ENCODE peak calls at places on chromosomes 5 and 9, in nine cellular contexts. S is Caco-2; V is stimulated activated CD8-positive, alpha-beta memory T cell treated with anti-CD3 and anti-CD28 coated beads, Interleukin-7, amount 100 ng/mL, for 24 hours; J is lung microvascular endothelial cell; K is A172; Y is stimulated activated naive CD4-positive, alpha-beta T cell treated with Interleukin-2 at 50 U/mL for 16 hours; H is NCI-H1436; M is GM12891; R is stimulated activated CD4-positive, alpha-beta T cell treated with anti-CD3 and anti-CD28 coated beads, Interleukin-1b, Interleukin-23, amount 100 ng/mL, for 24 hours. A is an unnamed sample.

GRCh38 chr9:89878687-89879086 is 273.9 kb downstream of the GADD45G start:
- DNase-seq in S (no peak), V (no peak), J (peak), K (no peak), Y (no peak), H (peak), M (no peak), R (no peak), A (no peak)

GRCh38 chr9:129310666-129311350 is 132.7 kb upstream of the IER5L start:
- DNase-seq in S (no peak), V (no peak), J (no peak), K (no peak), Y (no peak), H (no peak), M (no peak), R (no peak), A (no peak)

GRCh38 chr9:129109504-129109903 is 1.1 kb downstream of the CRAT start:
- DNase-seq in S (peak), V (no peak), J (no peak), K (no peak), Y (no peak), H (no peak), M (no peak), R (no peak), A (no peak)

GRCh38 chr5:616342-617039 is 4.4 kb downstream of the CEP72 start:
- DNase-seq in S (no peak), V (no peak), J (no peak), K (no peak), Y (no peak), H (no peak), M (no peak), R (no peak), A (no peak)

GRCh38 chr5:91378683-91379601 is 4.2 kb downstream of the ARRDC3 start:
- DNase-seq in S (no peak), V (no peak), J (no peak), K (peak), Y (no peak), H (no peak), M (no peak), R (no peak), A (no peak)

GRCh38 chr9:87888501-87888900 is 5.8 kb downstream of the SPATA31E1 start:
- DNase-seq in S (no peak), V (no peak), J (no peak), K (no peak), Y (no peak), H (no peak), M (no peak), R (no peak), A (no peak)

GRCh38 chr9:13267743-13268142 is 11.7 kb downstream of the MPDZ start:
- DNase-seq in S (no peak), V (no peak), J (peak), K (peak), Y (no peak), H (no peak), M (no peak), R (no peak), A (no peak)

GRCh38 chr5:112921833-112922817 is at the start of gene REEP5:
- DNase-seq in S (peak), V (peak), J (peak), K (peak), Y (peak), H (peak), M (peak), R (peak), A (no peak)

GRCh38 chr5:7494446-7495132 is 98.7 kb downstream of the ADCY2 start:
- DNase-seq in S (no peak), V (no peak), J (no peak), K (no peak), Y (no peak), H (no peak), M (no peak), R (no peak), A (no peak)

GRCh38 chr9:87950765-87951488 is 23.4 kb downstream of the CDK20 start:
- DNase-seq in S (peak), V (no peak), J (peak), K (peak), Y (no peak), H (no peak), M (no peak), R (no peak), A (no peak)

GRCh38 chr9:131575121-131575640 is 29.9 kb downstream of the PRRT1B start:
- DNase-seq in S (no peak), V (no peak), J (no peak), K (no peak), Y (no peak), H (no peak), M (no peak), R (no peak), A (no peak)

GRCh38 chr5:151601376-151601775 is 10.2 kb upstream of the FAT2 start:
- DNase-seq in S (no peak), V (no peak), J (no peak), K (no peak), Y (no peak), H (no peak), M (no peak), R (no peak), A (no peak)

GRCh38 chr9:2603621-2604020 is 18.0 kb upstream of the VLDLR start:
- DNase-seq in S (no peak), V (no peak), J (no peak), K (no peak), Y (no peak), H (no peak), M (no peak), R (no peak), A (no peak)

GRCh38 chr9:135544981-135545635 is 818 bp upstream of the OBP2A start:
- DNase-seq in S (no peak), V (no peak), J (no peak), K (no peak), Y (no peak), H (no peak), M (no peak), R (no peak), A (no peak)

GRCh38 chr5:74434124-74434899 is 206.2 kb downstream of the ENC1 start:
- DNase-seq in S (no peak), V (no peak), J (no peak), K (no peak), Y (no peak), H (no peak), M (no peak), R (no peak), A (no peak)

GRCh38 chr5:38045446-38045845 is 205.6 kb upstream of the GDNF start:
- DNase-seq in S (no peak), V (no peak), J (no peak), K (no peak), Y (no peak), H (no peak), M (no peak), R (no peak), A (no peak)

GRCh38 chr9:108759835-108760234 is 96.0 kb downstream of the ACTL7B start:
- DNase-seq in S (no peak), V (no peak), J (no peak), K (no peak), Y (no peak), H (no peak), M (no peak), R (no peak), A (no peak)

GRCh38 chr5:179606910-179607448 is 16.5 kb downstream of the HNRNPH1 start:
- DNase-seq in S (no peak), V (no peak), J (no peak), K (no peak), Y (no peak), H (no peak), M (no peak), R (no peak), A (no peak)

GRCh38 chr9:123377211-123377971 is 21.4 kb downstream of the CRB2 start:
- DNase-seq in S (no peak), V (no peak), J (no peak), K (no peak), Y (no peak), H (no peak), M (no peak), R (no peak), A (no peak)

GRCh38 chr5:151585970-151586369 is 5.2 kb downstream of the FAT2 start:
- DNase-seq in S (no peak), V (no peak), J (peak), K (no peak), Y (no peak), H (no peak), M (no peak), R (no peak), A (no peak)

GRCh38 chr9:18126776-18127175 is 347.2 kb upstream of the ADAMTSL1 start:
- DNase-seq in S (no peak), V (no peak), J (no peak), K (no peak), Y (no peak), H (no peak), M (no peak), R (no peak), A (no peak)

GRCh38 chr5:127666043-127666716 is 17.3 kb downstream of the CTXN3 start:
- DNase-seq in S (no peak), V (no peak), J (no peak), K (no peak), Y (no peak), H (no peak), M (no peak), R (no peak), A (no peak)

GRCh38 chr5:123700624-123701023 is 188.6 kb downstream of the CSNK1G3 start:
- DNase-seq in S (peak), V (no peak), J (peak), K (peak), Y (no peak), H (no peak), M (no peak), R (no peak), A (no peak)

GRCh38 chr5:3218916-3219650 is 376.5 kb upstream of the IRX1 start:
- DNase-seq in S (no peak), V (no peak), J (no peak), K (no peak), Y (no peak), H (no peak), M (no peak), R (no peak), A (no peak)

GRCh38 chr5:146165469-146165868 is 17.0 kb downstream of the LARS1 start:
- DNase-seq in S (no peak), V (no peak), J (no peak), K (no peak), Y (no peak), H (no peak), M (no peak), R (no peak), A (no peak)

GRCh38 chr5:69512740-69513260 is 20.2 kb downstream of the OCLN start:
- DNase-seq in S (no peak), V (no peak), J (no peak), K (peak), Y (no peak), H (no peak), M (no peak), R (no peak), A (no peak)

GRCh38 chr5:90418214-90418613 is 8.7 kb upstream of the CETN3 start:
- DNase-seq in S (no peak), V (no peak), J (no peak), K (no peak), Y (no peak), H (no peak), M (no peak), R (no peak), A (no peak)

GRCh38 chr9:135128035-135128670 is 40.7 kb downstream of the OLFM1 start:
- DNase-seq in S (no peak), V (no peak), J (no peak), K (no peak), Y (no peak), H (no peak), M (no peak), R (no peak), A (no peak)

GRCh38 chr5:122612901-122613300 is 162.0 kb upstream of the SNX2 start:
- DNase-seq in S (no peak), V (no peak), J (no peak), K (no peak), Y (no peak), H (no peak), M (no peak), R (no peak), A (no peak)

GRCh38 chr5:67493676-67494075 is 297.1 kb upstream of the CD180 start:
- DNase-seq in S (peak), V (no peak), J (peak), K (peak), Y (no peak), H (peak), M (no peak), R (no peak), A (no peak)

GRCh38 chr9:133558191-133559126 is 24.0 kb downstream of the ADAMTSL2 start:
- DNase-seq in S (no peak), V (no peak), J (no peak), K (peak), Y (no peak), H (no peak), M (peak), R (no peak), A (no peak)

GRCh38 chr9:112705773-112706427 is 12.0 kb downstream of the INIP start:
- DNase-seq in S (peak), V (no peak), J (peak), K (no peak), Y (no peak), H (no peak), M (no peak), R (no peak), A (no peak)

GRCh38 chr5:2919310-2920018 is 168.0 kb upstream of the IRX2 start:
- DNase-seq in S (no peak), V (no peak), J (no peak), K (no peak), Y (no peak), H (no peak), M (no peak), R (no peak), A (no peak)

GRCh38 chr9:19992556-19992955 is 203.7 kb upstream of the SLC24A2 start:
- DNase-seq in S (no peak), V (no peak), J (no peak), K (peak), Y (no peak), H (no peak), M (no peak), R (no peak), A (no peak)

GRCh38 chr9:7980691-7981289 is 181.2 kb upstream of the DMAC1 start:
- DNase-seq in S (no peak), V (no peak), J (no peak), K (no peak), Y (no peak), H (no peak), M (no peak), R (no peak), A (no peak)